ENCODE peak calls at places on chromosomes 1 and 21, in four cellular contexts. D is GM23248, W is endothelial cell of umbilical vein, S is neural progenitor cell. O is an unnamed sample.

GRCh38 chr21:42373181-42373907 is 7.0 kb upstream of the TFF1 start:
- DNase-seq in D (no peak), W (no peak), S (no peak), O (no peak)

GRCh38 chr21:41141031-41141457 is 26.9 kb upstream of the BACE2 start:
- DNase-seq in D (peak), W (peak), S (no peak), O (peak)

GRCh38 chr21:28754127-28754611 is 238.5 kb downstream of the LTN1 start:
- DNase-seq in D (peak), W (no peak), S (no peak), O (peak)

GRCh38 chr1:201539561-201540404 is 856 bp downstream of the NAV1 start:
- DNase-seq in D (peak), W (peak), S (peak), O (peak)

GRCh38 chr1:37930246-37931142 is 16.4 kb downstream of the INPP5B start:
- DNase-seq in D (peak), W (no peak), S (no peak), O (no peak)

GRCh38 chr1:95006681-95007080 is 66.1 kb downstream of the ALG14 start:
- DNase-seq in D (no peak), W (no peak), S (no peak), O (peak)

GRCh38 chr1:23743287-23744052 is at the start of gene ELOA:
- DNase-seq in D (peak), W (peak), S (peak), O (peak)

GRCh38 chr21:34836103-34836932 is 167.5 kb downstream of the CLIC6 start:
- DNase-seq in D (peak), W (peak), S (no peak), O (peak)

GRCh38 chr1:169943963-169944526 is 50.3 kb upstream of the SCYL3 start:
- DNase-seq in D (no peak), W (no peak), S (no peak), O (no peak)

DNA sequence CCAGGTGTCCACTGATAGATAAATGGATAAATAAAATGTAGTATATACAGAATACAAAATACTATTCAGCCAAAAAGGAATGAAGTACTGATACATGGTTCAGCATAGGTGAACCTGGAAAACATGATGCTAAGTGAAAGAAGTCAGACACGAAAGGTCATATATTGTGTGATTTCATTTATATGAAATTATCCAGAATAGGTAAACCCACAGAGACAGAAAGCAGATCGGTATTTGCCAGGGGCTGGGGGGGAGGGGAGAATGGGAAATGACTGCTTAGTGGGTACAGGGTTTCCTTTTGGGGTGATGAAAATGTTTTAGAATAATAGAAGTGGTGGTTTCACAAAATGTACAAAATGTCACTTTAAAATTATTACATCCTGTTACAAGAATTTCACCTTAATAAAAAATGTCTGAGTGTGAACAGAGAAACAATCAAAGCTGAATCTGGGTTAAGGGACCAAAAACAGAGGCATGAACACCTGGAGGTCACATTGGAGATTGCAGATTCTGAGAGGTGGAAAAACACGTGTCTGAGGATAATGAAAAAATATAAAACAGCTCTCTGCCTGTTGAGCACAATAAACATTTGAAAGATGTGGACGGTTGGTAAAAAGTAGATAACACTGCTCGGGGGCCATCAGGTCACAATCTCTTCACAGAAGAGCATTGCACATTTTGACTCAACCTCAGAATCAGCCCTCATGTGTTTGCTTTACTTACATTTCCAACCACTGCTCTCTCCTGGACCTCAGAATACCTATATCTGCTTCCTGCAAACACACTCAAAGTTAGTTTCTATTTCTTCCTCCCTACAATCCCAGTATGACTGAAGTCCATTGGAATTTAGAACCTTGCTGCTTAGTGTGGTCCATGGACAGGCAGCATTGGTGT is 3.3 kb downstream of the SLAMF6 start:
- DNase-seq in D (no peak), W (no peak), S (no peak), O (no peak)
- H3K9ac ChIP-seq in D (no peak), W (no peak), S (no peak), O (no peak)

DNA sequence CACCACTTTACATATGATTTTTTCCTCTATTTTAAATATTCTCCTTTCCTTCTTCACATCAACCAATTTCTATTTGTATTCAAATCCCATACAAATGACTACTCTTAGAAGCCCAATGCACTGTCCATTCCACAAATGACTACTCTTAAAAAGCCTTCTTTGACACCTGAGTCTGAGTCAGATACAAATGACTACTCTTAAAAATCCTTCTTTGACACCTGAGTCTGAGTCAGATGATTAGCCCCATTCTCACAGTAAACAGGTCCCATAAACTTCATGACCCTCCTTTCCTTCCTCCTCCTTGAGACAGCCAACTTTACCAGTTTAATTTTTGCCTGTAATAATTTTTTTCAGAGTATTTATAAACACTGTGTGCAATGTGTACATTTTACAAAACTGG is 231.3 kb upstream of the USP25 start:
- DNase-seq in D (no peak), W (no peak), S (no peak), O (no peak)
- H3K9ac ChIP-seq in D (no peak), W (no peak), S (no peak), O (no peak)

DNA sequence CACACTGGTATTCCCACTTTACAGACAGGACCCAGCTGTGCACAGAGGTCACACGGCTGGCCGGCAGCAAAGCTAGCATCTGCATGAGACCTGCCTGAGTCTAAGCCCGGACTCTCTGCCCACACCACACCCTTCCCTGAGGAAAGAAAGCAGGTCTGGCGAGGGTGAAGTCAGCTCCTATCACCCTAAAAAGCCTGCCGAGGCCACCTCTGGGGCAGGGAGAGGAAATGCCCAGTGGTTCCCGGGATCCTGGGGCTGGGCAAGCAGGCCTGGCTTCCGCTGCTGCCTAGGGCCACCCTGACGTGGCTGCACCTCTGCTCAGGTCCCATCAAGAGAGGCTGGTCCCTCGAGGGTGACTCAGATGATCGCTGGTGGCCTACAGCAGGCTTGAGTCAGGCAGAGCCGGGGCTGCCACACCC is 42.2 kb downstream of the RAP1GAP start:
- DNase-seq in D (peak), W (no peak), S (no peak), O (no peak)
- H3K9ac ChIP-seq in D (no peak), W (no peak), S (no peak), O (no peak)

DNA sequence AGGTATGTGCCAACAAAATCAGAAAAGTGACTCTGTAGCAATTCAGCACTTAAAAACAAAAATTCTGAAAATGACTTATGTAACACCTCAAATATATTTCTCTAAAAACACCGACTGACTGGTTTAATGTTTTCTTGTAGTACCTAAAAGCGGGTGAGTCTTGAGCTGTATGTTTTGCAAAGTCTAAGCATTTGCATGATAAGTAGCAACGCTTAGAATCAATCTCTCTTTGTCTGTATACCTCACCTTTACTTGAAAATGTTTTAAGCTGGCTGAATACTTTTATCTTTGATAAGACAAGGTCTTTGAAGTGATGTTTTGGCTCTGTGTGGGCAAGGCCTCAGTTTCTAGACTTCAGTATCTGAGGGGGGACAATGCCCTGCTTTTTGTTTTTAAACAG is 8.3 kb downstream of the ITPKB start:
- DNase-seq in D (no peak), W (no peak), S (no peak), O (no peak)
- H3K9ac ChIP-seq in D (no peak), W (no peak), S (no peak), O (no peak)

DNA sequence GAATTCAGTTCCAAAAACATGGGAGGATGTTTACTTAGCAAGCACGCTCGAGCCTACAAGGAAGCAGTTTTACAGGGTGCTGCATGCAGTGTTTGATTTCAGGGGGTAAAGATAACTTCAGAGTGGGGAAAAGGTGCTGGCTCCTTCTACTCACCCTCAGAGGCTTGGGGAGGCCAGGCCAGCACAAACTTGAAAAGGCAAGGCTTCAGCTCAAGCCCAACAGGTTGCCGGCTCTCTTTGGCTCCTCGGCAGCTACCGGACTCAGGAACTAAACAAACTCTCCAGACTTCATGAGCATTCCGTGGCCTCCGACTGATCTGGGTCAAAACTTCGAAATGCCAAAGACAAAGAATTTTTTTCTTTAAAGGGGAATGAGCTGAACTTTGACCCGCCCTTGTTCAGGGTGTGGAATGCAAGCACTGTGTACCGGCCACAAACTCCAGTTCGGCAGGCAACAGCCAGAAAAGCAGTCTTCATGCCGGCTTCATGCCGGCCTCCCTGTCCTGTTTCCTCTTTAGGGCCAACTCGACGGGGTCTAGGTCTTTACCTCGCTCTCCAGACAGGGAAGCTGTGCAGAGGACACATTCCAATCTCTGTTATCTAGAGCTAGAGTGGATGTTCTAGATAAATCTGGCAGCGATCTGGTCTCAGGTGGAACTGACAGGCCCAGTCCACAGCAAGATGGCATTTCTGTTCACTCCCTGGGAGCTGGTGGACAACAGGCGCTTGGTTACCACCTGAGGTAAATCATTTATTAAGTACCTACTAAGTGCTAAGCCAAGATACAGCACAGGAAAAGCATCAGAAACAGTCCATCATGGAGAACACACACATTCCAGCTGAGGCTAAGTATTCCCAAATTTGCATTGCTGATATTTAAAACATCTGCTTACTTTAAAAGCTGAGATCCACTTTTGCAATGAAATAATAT is 75.0 kb downstream of the CD46 start:
- DNase-seq in D (no peak), W (peak), S (no peak), O (no peak)
- H3K9ac ChIP-seq in D (no peak), W (peak), S (no peak), O (peak)

GRCh38 chr21:36788116-36788515 is 89.2 kb downstream of the SIM2 start:
- DNase-seq in D (no peak), W (no peak), S (no peak), O (no peak)
- H3K9ac ChIP-seq in D (no peak), W (no peak), S (no peak), O (no peak)

GRCh38 chr1:66270122-66270812 is 263.7 kb upstream of the SGIP1 start:
- DNase-seq in D (peak), W (no peak), S (no peak), O (peak)
- H3K9ac ChIP-seq in D (peak), W (no peak), S (no peak), O (no peak)

DNA sequence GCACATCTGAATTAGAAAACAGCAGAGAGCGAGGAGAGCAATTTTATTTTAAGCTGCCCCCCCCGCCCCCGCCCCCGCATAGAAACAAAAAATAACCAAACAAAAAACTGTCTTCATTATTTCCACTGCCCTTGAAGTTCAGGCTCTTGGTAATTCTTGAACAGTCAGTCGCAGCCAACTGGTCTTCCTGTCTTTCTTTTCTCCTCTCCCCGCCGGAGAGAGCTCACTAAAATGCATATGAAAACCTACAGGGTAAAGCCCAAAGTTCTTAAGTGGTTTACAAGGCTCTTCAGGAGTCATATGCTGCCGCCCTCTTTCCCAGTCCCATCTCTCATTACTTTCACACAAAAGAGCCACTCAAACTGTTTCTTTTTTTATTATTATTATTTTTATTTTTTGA is 1.1 kb upstream of the ANKRD35 start:
- DNase-seq in D (no peak), W (peak), S (no peak), O (no peak)
- H3K9ac ChIP-seq in D (no peak), W (no peak), S (no peak), O (no peak)